ENCODE peak calls at places on chromosomes 6 and 20, in four cellular contexts. E is K562, Q is HepG2, R is GM12878. L is an unnamed sample.

GRCh38 chr20:17379651-17380050 is 151.5 kb downstream of the BFSP1 start:
- DNase-seq in Q (no peak), E (no peak), R (no peak), L (no peak)

GRCh38 chr6:88368071-88368787 is 202.1 kb upstream of the CNR1 start:
- DNase-seq in E (no peak), Q (no peak), R (no peak), L (no peak)

GRCh38 chr6:53065266-53066058 is at the start of gene FBXO9:
- DNase-seq in E (peak), R (no peak), Q (peak), L (peak)

GRCh38 chr6:142856857-142857608 is 87.9 kb downstream of the HIVEP2 start:
- DNase-seq in R (no peak), E (no peak), Q (no peak), L (no peak)

GRCh38 chr20:15708984-15709598 is 864.2 kb downstream of the KIF16B start:
- DNase-seq in R (no peak), Q (peak), E (peak), L (peak)

GRCh38 chr6:56279346-56280080 is 32.1 kb upstream of the COL21A1 start:
- DNase-seq in Q (peak), E (no peak), R (no peak), L (no peak)

GRCh38 chr20:57388953-57389694 is 2.1 kb upstream of the RBM38 start:
- DNase-seq in Q (peak), E (peak), R (no peak), L (no peak)

GRCh38 chr6:170099387-170099786 is 191.5 kb downstream of the DLL1 start:
- DNase-seq in E (no peak), R (no peak), Q (no peak), L (no peak)

GRCh38 chr6:167925011-167925410 is 72.5 kb upstream of the KIF25 start:
- DNase-seq in Q (no peak), E (no peak), R (no peak), L (no peak)

GRCh38 chr6:28489366-28490190 is 26.0 kb downstream of the GPX6 start:
- DNase-seq in E (peak), R (peak), Q (peak), L (peak)

GRCh38 chr6:32195902-32196681 is 3.6 kb upstream of the GPSM3 start:
- DNase-seq in Q (peak), E (peak), R (peak), L (peak)
- TF ChIP-seq TAF1 in Q (peak), E (peak), R (peak), L (peak)

GRCh38 chr6:13485303-13485702 is 2.1 kb downstream of the GFOD1 start:
- DNase-seq in R (no peak), Q (no peak), E (peak), L (no peak)

GRCh38 chr6:13485923-13486557 is 1.4 kb downstream of the GFOD1 start:
- DNase-seq in Q (peak), R (no peak), E (peak), L (peak)

GRCh38 chr6:13487122-13488014 is at the start of gene GFOD1:
- DNase-seq in R (no peak), Q (peak), E (peak), L (peak)

GRCh38 chr6:13488015-13488895 is 855 bp upstream of the GFOD1 start:
- DNase-seq in Q (no peak), E (no peak), R (no peak), L (peak)

GRCh38 chr6:13486679-13487121 is 700 bp downstream of the GFOD1 start:
- DNase-seq in Q (peak), R (no peak), E (peak), L (peak)
- TF ChIP-seq TAF1 in Q (no peak), R (no peak), E (no peak), L (no peak)

GRCh38 chr20:46130534-46130933 is 12.4 kb downstream of the CD40 start:
- DNase-seq in E (no peak), Q (no peak), R (peak), L (no peak)
- TF ChIP-seq TAF1 in E (no peak), Q (no peak), R (no peak), L (no peak)

DNA sequence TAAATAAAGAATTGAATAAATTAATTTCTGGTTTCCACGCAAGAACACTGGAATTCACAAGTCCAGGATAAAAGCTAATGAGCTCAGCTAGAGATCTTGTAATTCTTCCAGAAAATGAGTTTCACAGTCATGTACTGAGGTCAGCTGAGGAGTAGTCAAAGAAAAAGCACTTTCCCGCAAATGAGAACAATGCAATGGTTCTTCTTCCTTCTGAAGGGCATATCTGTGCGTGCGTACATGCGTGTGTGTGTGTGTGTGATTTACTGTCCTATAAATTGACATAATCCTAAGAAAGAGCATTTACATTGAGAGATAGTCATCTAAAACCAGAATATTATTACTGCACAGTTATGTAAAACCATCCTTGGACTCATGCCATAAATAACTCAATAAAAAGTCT is 968.9 kb upstream of the EYS start:
- DNase-seq in R (no peak), Q (no peak), E (no peak), L (no peak)
- TF ChIP-seq TAF1 in R (no peak), Q (no peak), E (no peak), L (no peak)

GRCh38 chr20:3825526-3825925 is 5.2 kb downstream of the AP5S1 start:
- DNase-seq in R (no peak), E (no peak), Q (peak), L (no peak)
- TF ChIP-seq TAF1 in R (no peak), E (no peak), Q (no peak), L (no peak)